ENCODE peak calls at places on chromosomes 16 and 17, in four cellular contexts. J is upper lobe of right lung; Z is CD8-positive, alpha-beta memory T cell; L is neural progenitor cell. B is an unnamed sample.

GRCh38 chr17:4143563-4144410 is 790 bp downstream of the CYB5D2 start:
- DNase-seq in J (peak), Z (peak), L (peak), B (peak)

GRCh38 chr17:50474523-50474922 is 4.1 kb upstream of the RSAD1 start:
- DNase-seq in J (no peak), Z (no peak), L (no peak), B (no peak)

GRCh38 chr17:35486920-35487727 is 38.6 kb upstream of the SLFN13 start:
- DNase-seq in J (peak), Z (peak), L (no peak), B (peak)

GRCh38 chr17:48995332-48995870 is 1.8 kb upstream of the IGF2BP1 start:
- DNase-seq in J (no peak), Z (no peak), L (peak), B (no peak)

GRCh38 chr17:45347451-45347850 is 30.6 kb upstream of the MAP3K14 start:
- DNase-seq in J (no peak), Z (no peak), L (no peak), B (no peak)

GRCh38 chr17:48471807-48472484 is 41.9 kb upstream of the SKAP1 start:
- DNase-seq in J (no peak), Z (no peak), L (peak), B (no peak)

GRCh38 chr16:52283018-52283417 is 263.9 kb downstream of the TOX3 start:
- DNase-seq in J (no peak), Z (no peak), L (no peak), B (no peak)

GRCh38 chr17:3539881-3540540 is 17.6 kb downstream of the TRPV3 start:
- DNase-seq in J (no peak), Z (no peak), L (no peak), B (no peak)

GRCh38 chr16:57253410-57253927 is 8.4 kb downstream of the ARL2BP start:
- DNase-seq in J (no peak), Z (no peak), L (no peak), B (no peak)

GRCh38 chr17:64780096-64781012 is 118.2 kb upstream of the SMURF2 start:
- DNase-seq in J (peak), Z (peak), L (peak), B (peak)
- H3K4me3 ChIP-seq in J (peak), Z (peak), L (peak), B (peak)

DNA sequence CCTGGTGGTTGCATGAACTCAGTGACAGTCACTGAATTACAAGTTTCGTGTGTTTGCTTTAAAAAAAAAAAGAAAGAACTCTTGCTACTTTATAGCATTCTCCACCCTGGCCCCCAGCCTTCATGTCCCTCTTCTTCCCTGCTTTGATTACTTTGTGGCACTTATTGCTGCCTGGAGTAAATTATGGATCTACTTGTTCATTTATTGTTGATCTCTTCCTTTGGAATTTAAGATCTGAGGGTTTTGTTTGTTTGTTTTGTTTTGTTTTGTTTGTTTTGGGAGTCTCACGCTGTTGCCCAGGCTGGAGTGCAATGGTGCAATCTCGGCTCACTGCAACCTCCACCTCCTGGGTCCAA is 126.5 kb downstream of the ABCC6 start:
- DNase-seq in J (no peak), Z (no peak), L (no peak), B (no peak)
- H3K27ac ChIP-seq in J (peak), Z (no peak), L (no peak), B (no peak)

GRCh38 chr16:14194706-14195105 is 123.6 kb downstream of the MRTFB start:
- DNase-seq in J (no peak), Z (no peak), L (no peak), B (no peak)

GRCh38 chr16:14196011-14196410 is 124.9 kb downstream of the MRTFB start:
- DNase-seq in J (no peak), Z (no peak), L (no peak), B (no peak)

GRCh38 chr16:14196539-14196938 is 125.4 kb downstream of the MRTFB start:
- DNase-seq in J (no peak), Z (no peak), L (no peak), B (peak)

GRCh38 chr16:14198012-14198411 is 126.9 kb downstream of the MRTFB start:
- DNase-seq in J (no peak), Z (no peak), L (no peak), B (no peak)

DNA sequence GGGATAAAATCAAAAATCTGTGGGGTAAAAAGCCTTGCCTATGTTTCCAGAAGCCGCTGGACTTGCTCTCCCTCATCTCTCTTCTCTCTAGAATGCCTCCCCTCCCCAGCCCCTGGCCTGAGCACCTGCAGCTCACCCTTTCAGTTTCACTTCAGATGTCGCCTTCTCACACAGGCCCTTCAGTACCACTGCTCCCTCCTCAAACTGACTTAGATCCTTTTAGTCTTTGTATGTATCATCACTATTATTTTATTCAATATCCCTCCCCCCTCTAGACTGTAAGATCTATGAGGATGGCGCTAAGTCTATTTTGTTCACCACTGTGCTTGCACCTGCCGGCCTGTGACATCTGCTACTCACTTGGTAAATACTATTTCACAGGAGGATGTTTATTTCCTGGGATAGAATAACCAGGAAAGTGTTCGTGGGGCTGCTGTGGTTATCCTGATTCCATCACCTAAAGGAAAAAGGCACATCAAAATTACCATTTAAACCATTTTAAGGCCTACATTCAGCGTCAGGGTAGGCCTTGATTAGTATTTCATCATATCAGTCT is 122.3 kb downstream of the MRTFB start:
- DNase-seq in J (no peak), Z (no peak), L (no peak), B (peak)
- H3K4me3 ChIP-seq in J (peak), Z (peak), L (no peak), B (no peak)

GRCh38 chr17:43846963-43847369 is at the start of gene CD300LG:
- DNase-seq in J (peak), Z (no peak), L (peak), B (no peak)
- H3K27ac ChIP-seq in J (no peak), Z (no peak), L (no peak), B (no peak)

GRCh38 chr17:16301963-16302855 is 51.1 kb downstream of the CENPV start:
- DNase-seq in J (no peak), Z (no peak), L (no peak), B (no peak)
- H3K4me3 ChIP-seq in J (no peak), Z (no peak), L (no peak), B (no peak)

DNA sequence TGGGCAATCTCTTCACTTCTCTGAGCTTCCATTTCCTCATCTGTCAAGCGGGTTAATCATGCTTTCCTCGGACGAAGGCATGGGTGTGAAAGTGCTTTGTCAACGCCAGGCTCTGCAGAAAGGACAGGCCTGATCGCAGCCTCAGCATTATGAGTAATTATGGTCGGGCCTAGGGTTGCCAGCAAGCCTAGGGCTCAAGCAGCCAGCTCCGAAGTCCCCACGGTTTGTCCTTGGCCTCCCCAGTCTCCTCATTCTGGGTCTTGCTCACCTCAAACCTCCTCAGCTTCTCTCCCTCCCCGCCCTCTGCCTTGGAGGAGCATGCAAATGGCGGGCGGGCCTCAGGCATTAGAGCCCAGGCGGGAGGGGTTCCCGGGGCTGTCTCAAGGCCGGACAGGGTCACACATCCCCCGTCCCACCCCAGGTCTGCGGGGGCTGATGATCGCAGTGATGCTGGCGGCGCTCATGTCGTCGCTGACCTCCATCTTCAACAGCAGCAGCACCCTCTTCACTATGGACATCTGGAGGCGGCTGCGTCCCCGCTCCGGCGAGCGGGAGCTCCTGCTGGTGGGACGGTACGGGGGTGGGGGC is 10.2 kb upstream of the FAM83G start:
- DNase-seq in J (no peak), Z (no peak), L (no peak), B (no peak)
- H3K27ac ChIP-seq in J (no peak), Z (no peak), L (no peak), B (no peak)

GRCh38 chr17:42853968-42854790 is 3.2 kb downstream of the AOC3 start:
- DNase-seq in J (peak), Z (no peak), L (no peak), B (no peak)

GRCh38 chr17:42853597-42853967 is 2.6 kb downstream of the AOC3 start:
- DNase-seq in J (peak), Z (no peak), L (no peak), B (no peak)

GRCh38 chr17:42853004-42853403 is 2.0 kb downstream of the AOC3 start:
- DNase-seq in J (peak), Z (no peak), L (no peak), B (no peak)

GRCh38 chr17:42855048-42855596 is 4.1 kb downstream of the AOC3 start:
- DNase-seq in J (peak), Z (no peak), L (no peak), B (no peak)

GRCh38 chr17:42857389-42857788 is 6.4 kb downstream of the AOC3 start:
- DNase-seq in J (peak), Z (no peak), L (peak), B (no peak)
- H3K4me3 ChIP-seq in J (no peak), Z (no peak), L (no peak), B (no peak)

GRCh38 chr17:62965149-62965648 is 836 bp upstream of the TANC2 start:
- DNase-seq in J (no peak), Z (no peak), L (no peak), B (no peak)

GRCh38 chr17:62965649-62966425 is at the start of gene TANC2:
- DNase-seq in J (peak), Z (peak), L (peak), B (peak)

GRCh38 chr17:62963296-62963695 is 2.7 kb upstream of the TANC2 start:
- DNase-seq in J (no peak), Z (no peak), L (no peak), B (no peak)

GRCh38 chr17:62966426-62967110 is 533 bp downstream of the TANC2 start:
- DNase-seq in J (peak), Z (peak), L (peak), B (peak)

GRCh38 chr17:62964506-62964905 is 1.5 kb upstream of the TANC2 start:
- DNase-seq in J (no peak), Z (no peak), L (no peak), B (no peak)
- H3K27ac ChIP-seq in J (no peak), Z (no peak), L (no peak), B (no peak)